ENCODE peak calls at places on chromosome 6, in five cellular contexts. One of them, this sample, is unnamed.

GRCh38 chr6:6191909-6192308 is 128.6 kb downstream of the F13A1 start:
- DNase-seq in posterior cingulate gyrus: no peak
- DNase-seq in left ventricle myocardium inferior: no peak
- DNase-seq in CD4-positive, alpha-beta memory T cell: no peak
- DNase-seq in fibroblast of lung: no peak
- DNase-seq in this sample: no peak

GRCh38 chr6:39760246-39760952 is 31.8 kb upstream of the DAAM2 start:
- DNase-seq in posterior cingulate gyrus: no peak
- DNase-seq in left ventricle myocardium inferior: no peak
- DNase-seq in CD4-positive, alpha-beta memory T cell: no peak
- DNase-seq in fibroblast of lung: peak
- DNase-seq in this sample: no peak

GRCh38 chr6:107982511-107982910 is 24.5 kb upstream of the SEC63 start:
- DNase-seq in posterior cingulate gyrus: no peak
- DNase-seq in left ventricle myocardium inferior: no peak
- DNase-seq in CD4-positive, alpha-beta memory T cell: no peak
- DNase-seq in fibroblast of lung: no peak
- DNase-seq in this sample: no peak

GRCh38 chr6:7813193-7813592 is 87.3 kb downstream of the BMP6 start:
- DNase-seq in posterior cingulate gyrus: no peak
- DNase-seq in left ventricle myocardium inferior: no peak
- DNase-seq in CD4-positive, alpha-beta memory T cell: no peak
- DNase-seq in fibroblast of lung: no peak
- DNase-seq in this sample: no peak

GRCh38 chr6:25922301-25922700 is 8.2 kb downstream of the SLC17A2 start:
- DNase-seq in posterior cingulate gyrus: no peak
- DNase-seq in left ventricle myocardium inferior: no peak
- DNase-seq in CD4-positive, alpha-beta memory T cell: no peak
- DNase-seq in fibroblast of lung: no peak
- DNase-seq in this sample: no peak

GRCh38 chr6:142331075-142331551 is 29.3 kb downstream of the ADGRG6 start:
- DNase-seq in posterior cingulate gyrus: no peak
- DNase-seq in left ventricle myocardium inferior: no peak
- DNase-seq in CD4-positive, alpha-beta memory T cell: no peak
- DNase-seq in fibroblast of lung: peak
- DNase-seq in this sample: no peak

GRCh38 chr6:42864602-42865001 is 14.8 kb upstream of the RPL7L1 start:
- DNase-seq in posterior cingulate gyrus: no peak
- DNase-seq in left ventricle myocardium inferior: no peak
- DNase-seq in CD4-positive, alpha-beta memory T cell: no peak
- DNase-seq in fibroblast of lung: peak
- DNase-seq in this sample: no peak

GRCh38 chr6:31272856-31273626 is 1.1 kb upstream of the HLA-C start:
- DNase-seq in posterior cingulate gyrus: no peak
- DNase-seq in left ventricle myocardium inferior: no peak
- DNase-seq in CD4-positive, alpha-beta memory T cell: peak
- DNase-seq in fibroblast of lung: no peak
- DNase-seq in this sample: no peak

GRCh38 chr6:89481695-89482094 is 48.7 kb downstream of the ANKRD6 start:
- DNase-seq in posterior cingulate gyrus: no peak
- DNase-seq in left ventricle myocardium inferior: no peak
- DNase-seq in CD4-positive, alpha-beta memory T cell: no peak
- DNase-seq in fibroblast of lung: no peak
- DNase-seq in this sample: no peak

GRCh38 chr6:6218246-6219085 is 102.0 kb downstream of the F13A1 start:
- DNase-seq in posterior cingulate gyrus: no peak
- DNase-seq in left ventricle myocardium inferior: no peak
- DNase-seq in CD4-positive, alpha-beta memory T cell: no peak
- DNase-seq in fibroblast of lung: no peak
- DNase-seq in this sample: no peak

GRCh38 chr6:169849396-169849795 is 98.0 kb downstream of the ERMARD start:
- DNase-seq in posterior cingulate gyrus: peak
- DNase-seq in left ventricle myocardium inferior: no peak
- DNase-seq in CD4-positive, alpha-beta memory T cell: no peak
- DNase-seq in fibroblast of lung: no peak
- DNase-seq in this sample: peak